ENCODE peak calls at places on chromosomes 3 and 15, in four cellular contexts. A is K562, K is SK-N-SH, D is HepG2. Q is an unnamed sample.

GRCh38 chr3:45992820-45993219 is 2.8 kb downstream of the FYCO1 start:
- DNase-seq in D (no peak), A (no peak), K (no peak), Q (peak; percentile 60)

GRCh38 chr3:71398157-71398836 is 185.2 kb downstream of the FOXP1 start:
- DNase-seq in D (no peak), K (peak; percentile 67), A (no peak), Q (no peak)

GRCh38 chr3:120438216-120438615 is 12.6 kb downstream of the FSTL1 start:
- DNase-seq in A (no peak), D (no peak), K (no peak), Q (no peak)

GRCh38 chr3:45664558-45664957 is 24.6 kb upstream of the SACM1L start:
- DNase-seq in A (no peak), D (peak; percentile 18), K (no peak), Q (no peak)

GRCh38 chr3:114294940-114295480 is 1.2 kb downstream of the TIGIT start:
- DNase-seq in K (no peak), A (no peak), D (no peak), Q (no peak)

GRCh38 chr3:24156466-24156865 is 211.4 kb downstream of the NR1D2 start:
- DNase-seq in A (peak; percentile 33), D (no peak), K (no peak), Q (no peak)

GRCh38 chr3:23396746-23397145 is 193.6 kb downstream of the UBE2E2 start:
- DNase-seq in K (no peak), D (no peak), A (no peak), Q (no peak)

GRCh38 chr15:36961956-36962355 is 138.4 kb downstream of the MEIS2 start:
- DNase-seq in K (no peak), A (no peak), D (no peak), Q (no peak)

GRCh38 chr15:33358303-33358702 is 47.5 kb downstream of the RYR3 start:
- DNase-seq in D (no peak), A (no peak), K (no peak), Q (peak; percentile 2)

GRCh38 chr3:60953406-60953805 is 297.8 kb downstream of the FHIT start:
- DNase-seq in K (no peak), D (no peak), A (no peak), Q (no peak)

GRCh38 chr15:74222231-74222511 is 14.0 kb upstream of the CCDC33 start:
- DNase-seq in A (no peak), K (no peak), D (no peak), Q (no peak)

GRCh38 chr15:89307791-89308190 is 26.8 kb downstream of the POLG start:
- DNase-seq in A (no peak), D (no peak), K (no peak), Q (no peak)

GRCh38 chr3:15815696-15816095 is 17.9 kb upstream of the ANKRD28 start:
- DNase-seq in A (no peak), D (peak; percentile 30), K (peak; percentile 9), Q (no peak)

GRCh38 chr3:179713643-179714090 is 60.8 kb downstream of the USP13 start:
- DNase-seq in D (no peak), K (no peak), A (no peak), Q (no peak)

GRCh38 chr3:99764377-99764776 is 53.3 kb upstream of the CMSS1 start:
- DNase-seq in K (no peak), D (no peak), A (no peak), Q (no peak)

GRCh38 chr3:74789111-74789510 is 174.7 kb upstream of the CNTN3 start:
- DNase-seq in D (peak; percentile 26), A (no peak), K (no peak), Q (no peak)

GRCh38 chr3:46950661-46951241 is 25.8 kb downstream of the CCDC12 start:
- DNase-seq in D (no peak), K (no peak), A (no peak), Q (no peak)

GRCh38 chr3:44562147-44562546 is 7.2 kb downstream of the ZKSCAN7 start:
- DNase-seq in K (no peak), D (no peak), A (no peak), Q (no peak)

GRCh38 chr3:71247221-71247947 is 336.1 kb downstream of the FOXP1 start:
- DNase-seq in D (peak; percentile 68), A (peak; percentile 70), K (peak; percentile 50), Q (no peak)

GRCh38 chr15:76105911-76106310 is 46.1 kb downstream of the TMEM266 start:
- DNase-seq in A (no peak), K (no peak), D (no peak), Q (no peak)

GRCh38 chr3:178001670-178002101 is 534.5 kb upstream of the KCNMB2 start:
- DNase-seq in A (no peak), K (no peak), D (no peak), Q (no peak)

GRCh38 chr3:148389916-148390315 is 307.8 kb upstream of the AGTR1 start:
- DNase-seq in A (no peak), K (no peak), D (no peak), Q (no peak)

GRCh38 chr3:5250467-5251195 is 63.1 kb downstream of the EDEM1 start:
- DNase-seq in D (peak; percentile 62), A (no peak), K (peak; percentile 37), Q (no peak)

GRCh38 chr3:136725468-136725867 is 26.7 kb downstream of the STAG1 start:
- DNase-seq in D (no peak), K (no peak), A (no peak), Q (no peak)

GRCh38 chr3:59981377-59981776 is 931.6 kb upstream of the CFAP20DC start:
- DNase-seq in A (no peak), K (no peak), D (no peak), Q (no peak)

GRCh38 chr3:152159328-152159727 is 109.4 kb upstream of the MBNL1 start:
- DNase-seq in A (no peak), D (no peak), K (no peak), Q (no peak)

GRCh38 chr3:45948409-45948808 is 5.1 kb downstream of the CXCR6 start:
- DNase-seq in A (no peak), K (no peak), D (no peak), Q (no peak)

GRCh38 chr15:39631357-39631756 is 50.5 kb downstream of the THBS1 start:
- DNase-seq in K (no peak), D (no peak), A (no peak), Q (no peak)

GRCh38 chr3:122754867-122755835 is 38.5 kb downstream of the HSPBAP1 start:
- DNase-seq in A (peak; percentile 15), K (peak; percentile 30), D (peak; percentile 51), Q (peak; percentile 28)

GRCh38 chr15:42087460-42087859 is 6.9 kb downstream of the PLA2G4D start:
- DNase-seq in K (no peak), D (no peak), A (no peak), Q (no peak)

GRCh38 chr3:98185180-98185579 is 18.7 kb downstream of the OR5H15 start:
- DNase-seq in D (no peak), K (no peak), A (no peak), Q (peak; percentile 20)

GRCh38 chr15:26628879-26629529 is 143.9 kb downstream of the GABRB3 start:
- DNase-seq in D (no peak), A (peak; percentile 86), K (no peak), Q (no peak)

GRCh38 chr3:119762876-119763275 is 19.0 kb upstream of the NR1I2 start:
- DNase-seq in A (no peak), K (no peak), D (no peak), Q (no peak)

DNA sequence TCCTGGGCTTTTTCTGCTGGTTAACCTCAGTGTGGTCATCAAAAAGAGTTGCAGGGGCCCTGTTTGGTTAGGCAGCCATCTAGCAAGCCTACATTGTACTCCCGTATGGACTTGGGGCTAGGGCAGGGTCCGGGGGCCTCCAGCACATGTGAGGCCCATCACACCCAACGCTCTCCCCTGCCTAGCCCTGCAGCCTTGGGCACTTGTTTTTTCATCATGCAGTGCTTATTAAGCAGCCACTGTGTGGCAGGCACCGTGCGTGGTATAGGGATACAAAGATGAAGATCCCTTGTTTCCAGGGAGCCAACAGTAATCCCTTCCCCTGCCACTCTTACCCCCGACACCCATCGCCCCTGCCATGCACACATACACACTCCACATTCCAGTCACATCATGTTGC is 14.2 kb downstream of the MRAS start:
- DNase-seq in A (no peak), D (peak; percentile 13), K (no peak), Q (no peak)
- H3K4me1 ChIP-seq in A (no peaks in the 10 kb centered on the region), D (peaks cover 47% of the 10 kb centered on the region), K (no peaks in the 10 kb centered on the region), Q (peaks cover 5% of the 10 kb centered on the region)

GRCh38 chr3:30630238-30631030 is 24.0 kb downstream of the TGFBR2 start:
- DNase-seq in D (no peak), K (no peak), A (no peak), Q (no peak)

GRCh38 chr3:30632065-30632464 is 25.7 kb downstream of the TGFBR2 start:
- DNase-seq in A (no peak), K (no peak), D (no peak), Q (no peak)

GRCh38 chr3:30632521-30632920 is 26.1 kb downstream of the TGFBR2 start:
- DNase-seq in A (no peak), D (no peak), K (no peak), Q (no peak)

GRCh38 chr3:30629736-30630135 is 23.3 kb downstream of the TGFBR2 start:
- DNase-seq in A (no peak), K (no peak), D (no peak), Q (no peak)

GRCh38 chr3:30631237-30631961 is 25.0 kb downstream of the TGFBR2 start:
- DNase-seq in D (peak; percentile 66), A (no peak), K (no peak), Q (no peak)
- TF ChIP-seq YY1 in D (no peak), A (no peak), K (no peak), Q (no peak)

GRCh38 chr3:113249601-113250000 is 38.2 kb downstream of the BOC start:
- DNase-seq in A (no peak), D (no peak), K (no peak), Q (no peak)
- H3K4me1 ChIP-seq in A (no peaks in the 10 kb centered on the region), D (no peaks in the 10 kb centered on the region), K (peaks cover 10% of the 10 kb centered on the region), Q (peaks cover 6% of the 10 kb centered on the region)

DNA sequence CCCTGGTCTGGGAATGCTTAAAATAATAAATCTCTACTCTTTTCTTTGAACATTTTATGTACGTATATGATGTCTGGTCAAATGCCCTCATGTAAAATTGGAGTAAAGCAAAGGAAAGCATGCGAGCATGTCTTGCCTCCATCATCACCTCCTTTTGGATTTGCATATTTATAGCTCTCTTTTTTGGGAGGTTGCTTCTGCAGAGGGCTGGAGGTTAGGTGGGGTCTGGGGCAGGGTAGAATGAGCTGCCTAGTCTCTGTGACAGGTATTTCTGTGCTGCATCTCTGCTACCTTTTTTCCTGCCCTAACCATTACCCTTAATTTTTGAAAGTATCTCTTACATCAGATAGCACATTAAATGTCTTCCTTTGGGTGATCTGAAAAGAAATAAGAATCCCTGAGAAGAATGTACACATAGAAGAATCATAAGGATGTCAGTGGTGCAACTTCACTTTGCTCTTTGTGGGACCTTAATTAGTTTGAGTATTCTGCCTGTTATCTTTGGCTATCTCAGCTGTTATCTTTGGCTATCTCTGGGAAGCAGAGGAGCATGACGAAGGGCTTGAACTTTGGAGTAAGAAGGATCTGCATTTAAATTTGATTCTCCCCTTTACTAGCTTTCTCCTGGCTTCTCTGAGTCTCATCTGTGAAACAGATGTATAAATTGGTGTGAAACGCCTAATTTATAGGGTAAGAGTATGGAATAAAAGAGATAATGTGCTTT is 40.2 kb downstream of the PPM1L start:
- DNase-seq in A (no peak), D (no peak), K (no peak), Q (no peak)
- TF ChIP-seq YY1 in A (no peak), D (no peak), K (no peak), Q (no peak)

GRCh38 chr15:63085289-63085688 is 36.4 kb upstream of the LACTB start:
- DNase-seq in D (no peak), A (no peak), K (no peak), Q (no peak)

GRCh38 chr15:63086271-63086670 is 35.4 kb upstream of the LACTB start:
- DNase-seq in A (no peak), D (no peak), K (no peak), Q (no peak)

GRCh38 chr15:63088532-63089245 is 33.0 kb upstream of the LACTB start:
- DNase-seq in D (no peak), K (no peak), A (no peak), Q (no peak)

GRCh38 chr15:63084806-63085205 is 36.9 kb upstream of the LACTB start:
- DNase-seq in A (no peak), D (no peak), K (no peak), Q (no peak)

GRCh38 chr15:63086967-63087366 is 34.7 kb upstream of the LACTB start:
- DNase-seq in K (no peak), A (no peak), D (no peak), Q (no peak)
- H3K4me1 ChIP-seq in K (peaks cover 15% of the 10 kb centered on the region), A (peaks cover 4% of the 10 kb centered on the region), D (peaks cover 81% of the 10 kb centered on the region), Q (peaks cover 15% of the 10 kb centered on the region)